ENCODE peak calls at places on chromosomes 2 and 18, in four cellular contexts. D is breast epithelium; O is CD8-positive, alpha-beta T cell; V is mammary epithelial cell. C is an unnamed sample. For H3K4me1, the result is how much of the 10 kb centered on the place peaks cover.

GRCh38 chr2:98148968-98149697 is 62.2 kb downstream of the VWA3B start:
- DNase-seq in D (peak), O (no peak), V (peak), C (no peak)

GRCh38 chr2:133139847-133140533 is 428.3 kb downstream of the NCKAP5 start:
- DNase-seq in O (no peak), D (no peak), V (no peak), C (no peak)

GRCh38 chr2:66872056-66872821 is 437.3 kb downstream of the MEIS1 start:
- DNase-seq in D (no peak), O (no peak), V (no peak), C (no peak)

GRCh38 chr2:191696001-191696400 is 18.1 kb downstream of the NABP1 start:
- DNase-seq in O (no peak), D (no peak), V (peak), C (no peak)

GRCh38 chr2:2662037-2662846 is 331.2 kb upstream of the MYT1L start:
- DNase-seq in D (no peak), V (no peak), O (no peak), C (no peak)

GRCh38 chr2:140600116-140600515 is 1530.7 kb downstream of the LRP1B start:
- DNase-seq in V (peak), D (no peak), O (no peak), C (no peak)

GRCh38 chr18:75065251-75066000 is 143.5 kb downstream of the PTGR3 start:
- DNase-seq in O (no peak), D (no peak), V (no peak), C (no peak)

GRCh38 chr18:46622999-46623398 is 34.0 kb downstream of the LOXHD1 start:
- DNase-seq in O (no peak), V (peak), D (no peak), C (no peak)

GRCh38 chr18:57727952-57728807 is 74.9 kb downstream of the ATP8B1 start:
- DNase-seq in D (no peak), V (peak), O (no peak), C (no peak)

GRCh38 chr2:118246726-118247125 is 158.5 kb downstream of the INSIG2 start:
- DNase-seq in D (peak), V (peak), O (no peak), C (no peak)

GRCh38 chr2:89844221-89844943 is 1152.9 kb downstream of the RPIA start:
- DNase-seq in O (no peak), D (no peak), V (no peak), C (peak)

GRCh38 chr2:151523825-151524224 is 114.1 kb downstream of the RIF1 start:
- DNase-seq in V (peak), O (no peak), D (no peak), C (no peak)

GRCh38 chr18:74540689-74541421 is 6.6 kb downstream of the CNDP1 start:
- DNase-seq in D (no peak), O (no peak), V (no peak), C (no peak)

GRCh38 chr2:224973112-224974016 is 68.9 kb downstream of the DOCK10 start:
- DNase-seq in D (no peak), O (peak), V (peak), C (no peak)

GRCh38 chr2:233817305-233817980 is 36.9 kb downstream of the HJURP start:
- DNase-seq in D (no peak), V (no peak), O (no peak), C (peak)

GRCh38 chr18:61635901-61636528 is 256.8 kb downstream of the RNF152 start:
- DNase-seq in D (peak), V (peak), O (no peak), C (no peak)

GRCh38 chr2:152038451-152038958 is 60.3 kb downstream of the CACNB4 start:
- DNase-seq in D (no peak), O (no peak), V (no peak), C (no peak)

GRCh38 chr2:216215991-216216390 is 106.8 kb downstream of the XRCC5 start:
- DNase-seq in O (no peak), V (no peak), D (no peak), C (no peak)

GRCh38 chr18:26088482-26088881 is 1.9 kb downstream of the SS18 start:
- DNase-seq in D (no peak), O (no peak), V (peak), C (no peak)

GRCh38 chr2:236216711-236217110 is 47.5 kb downstream of the ASB18 start:
- DNase-seq in V (no peak), O (no peak), D (no peak), C (no peak)

GRCh38 chr18:63831080-63831788 is 56.0 kb downstream of the SERPINB7 start:
- DNase-seq in O (no peak), D (no peak), V (peak), C (no peak)

GRCh38 chr2:40332096-40332826 is 119.6 kb downstream of the SLC8A1 start:
- DNase-seq in O (no peak), V (no peak), D (no peak), C (no peak)

GRCh38 chr2:240989451-240990265 is 8.8 kb upstream of the SNED1 start:
- DNase-seq in D (no peak), V (no peak), O (no peak), C (peak)

GRCh38 chr2:23554054-23554697 is 169.2 kb downstream of the KLHL29 start:
- DNase-seq in O (no peak), D (peak), V (no peak), C (no peak)

GRCh38 chr2:121149384-121149783 is 135.6 kb downstream of the TFCP2L1 start:
- DNase-seq in D (no peak), V (no peak), O (no peak), C (no peak)

GRCh38 chr18:69215151-69215550 is 185.5 kb upstream of the DOK6 start:
- DNase-seq in D (no peak), O (no peak), V (no peak), C (no peak)

GRCh38 chr2:72130671-72131360 is 16.8 kb downstream of the CYP26B1 start:
- DNase-seq in D (no peak), V (no peak), O (no peak), C (peak)

GRCh38 chr2:102418421-102418961 is 4.5 kb upstream of the IL18RAP start:
- DNase-seq in O (no peak), V (peak), D (no peak), C (no peak)

GRCh38 chr2:46656640-46657039 is 177.3 kb downstream of the TMEM247 start:
- DNase-seq in D (no peak), V (no peak), O (no peak), C (no peak)

GRCh38 chr2:43507137-43507536 is 88.7 kb downstream of the THADA start:
- DNase-seq in V (peak), D (no peak), O (no peak), C (no peak)

GRCh38 chr18:28007841-28008240 is 169.1 kb downstream of the CDH2 start:
- DNase-seq in D (no peak), V (no peak), O (no peak), C (no peak)

GRCh38 chr2:19046986-19047780 is 311.2 kb downstream of the OSR1 start:
- DNase-seq in O (no peak), V (no peak), D (no peak), C (no peak)

GRCh38 chr2:220789961-220790360 is 782.1 kb downstream of the EPHA4 start:
- DNase-seq in O (no peak), V (peak), D (no peak), C (no peak)

GRCh38 chr2:191759650-191760049 is 81.7 kb downstream of the NABP1 start:
- DNase-seq in D (no peak), O (no peak), V (no peak), C (no peak)

GRCh38 chr2:227154976-227155375 is 9.0 kb downstream of the COL4A4 start:
- DNase-seq in D (no peak), V (no peak), O (no peak), C (no peak)

GRCh38 chr2:222861411-222862067 is 703 bp downstream of the ACSL3 start:
- DNase-seq in V (peak), D (no peak), O (peak), C (peak)

GRCh38 chr18:56789004-56789888 is 138.1 kb downstream of the WDR7 start:
- DNase-seq in D (no peak), O (no peak), V (peak), C (no peak)

GRCh38 chr2:38515155-38516074 is 87.3 kb downstream of the HNRNPLL start:
- DNase-seq in D (peak), O (no peak), V (peak), C (no peak)

GRCh38 chr18:55579888-55580287 is 8.1 kb downstream of the TCF4 start:
- DNase-seq in D (no peak), O (no peak), V (no peak), C (no peak)

GRCh38 chr18:50969448-50969847 is 1.6 kb downstream of the ELAC1 start:
- DNase-seq in V (no peak), O (no peak), D (no peak), C (no peak)
- H3K27ac ChIP-seq in V (no peak), O (no peak), D (no peak), C (no peak)

DNA sequence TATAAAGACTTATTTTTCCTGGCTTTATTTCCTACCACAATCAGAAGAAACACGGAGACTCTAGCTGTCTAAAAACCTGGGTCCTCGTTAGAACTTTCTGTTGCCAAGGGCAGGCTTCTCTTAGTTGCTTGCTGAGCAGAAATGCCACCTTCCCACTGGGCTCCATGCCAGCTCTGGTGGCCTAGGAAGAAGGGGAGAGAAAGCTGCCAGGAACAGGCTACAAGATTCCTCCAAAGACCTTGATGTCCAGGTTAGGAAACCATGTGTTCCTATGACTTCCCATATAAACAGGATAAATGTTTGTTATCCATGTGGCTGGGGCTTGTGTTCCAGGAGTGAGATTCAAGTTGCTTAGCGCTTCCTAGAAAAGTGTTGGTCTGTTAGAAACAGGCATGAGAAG is 17.9 kb upstream of the TMEM18 start:
- DNase-seq in O (no peak), D (no peak), V (no peak), C (no peak)
- H3K4me1 ChIP-seq in O (under half), D (under half), V (under half), C (under half)

GRCh38 chr2:32210767-32211408 is 45.2 kb downstream of the SLC30A6 start:
- DNase-seq in V (no peak), D (no peak), O (no peak), C (no peak)

GRCh38 chr2:32212293-32212692 is 46.6 kb downstream of the SLC30A6 start:
- DNase-seq in V (no peak), D (no peak), O (no peak), C (no peak)
- TF ChIP-seq CTCF in V (no peak), D (no peak), O (no peak), C (no peak)

GRCh38 chr2:64831134-64831976 is 157.8 kb upstream of the SLC1A4 start:
- DNase-seq in O (peak), V (peak), D (peak), C (peak)
- H3K27ac ChIP-seq in O (no peak), V (peak), D (peak), C (peak)

DNA sequence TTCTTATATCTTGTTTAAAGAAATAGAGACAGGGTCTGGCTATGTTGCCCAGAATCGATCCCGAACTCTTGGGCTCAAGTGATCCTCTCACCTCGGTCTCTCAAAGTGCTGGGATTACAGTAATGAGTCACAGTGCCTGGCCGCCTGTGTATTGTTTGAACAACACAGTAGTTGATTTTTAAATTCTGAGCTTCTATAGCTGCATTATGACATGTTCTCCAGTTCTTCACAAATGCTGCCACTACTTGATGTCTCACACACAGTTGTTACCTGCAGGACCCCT is 7.7 kb upstream of the RHOB start:
- DNase-seq in V (no peak), D (no peak), O (no peak), C (no peak)
- H3K4me1 ChIP-seq in V (under half), D (under half), O (under half), C (under half)